ENCODE peak calls at places on chromosomes 13 and 19, in five cellular contexts. Y is AG10803; X is colonic mucosa; I is choroid plexus epithelial cell; U is CD8-positive, alpha-beta T cell. Q is an unnamed sample.

GRCh38 chr13:51663980-51664957 is 80.0 kb downstream of the WDFY2 start:
- DNase-seq in U (no peak), X (no peak), Y (peak; percentile 17), I (no peak), Q (peak; percentile 50)

GRCh38 chr13:99698816-99699099 is 197.5 kb downstream of the TM9SF2 start:
- DNase-seq in Y (no peak), U (no peak), I (no peak), X (no peak), Q (no peak)

GRCh38 chr19:45187421-45188100 is 9.0 kb downstream of the BLOC1S3 start:
- DNase-seq in I (peak; percentile 19), U (peak; percentile 25), Y (no peak), X (no peak), Q (no peak)

GRCh38 chr13:80100636-80101035 is 240.3 kb downstream of the SPRY2 start:
- DNase-seq in Y (peak; percentile 78), U (no peak), X (no peak), I (peak; percentile 57), Q (peak; percentile 39)

GRCh38 chr19:4430760-4431159 is 26.8 kb downstream of the UBXN6 start:
- DNase-seq in Y (no peak), X (no peak), I (no peak), U (no peak), Q (no peak)

GRCh38 chr13:45768668-45769067 is 66.5 kb downstream of the CBY2 start:
- DNase-seq in Y (no peak), U (no peak), X (no peak), I (no peak), Q (no peak)

GRCh38 chr19:6423499-6424189 is 967 bp downstream of the KHSRP start:
- DNase-seq in Y (peak; percentile 47), U (peak; percentile 26), X (peak; percentile 55), I (peak; percentile 66), Q (peak; percentile 55)

GRCh38 chr13:61180245-61180644 is 235.4 kb downstream of the PCDH20 start:
- DNase-seq in Y (no peak), X (no peak), U (no peak), I (no peak), Q (no peak)

GRCh38 chr19:6108721-6109633 is 1.3 kb downstream of the RFX2 start:
- DNase-seq in X (peak; percentile 64), I (peak; percentile 63), Y (peak; percentile 88), U (peak; percentile 72), Q (peak; percentile 53)

GRCh38 chr13:46683879-46684278 is 113.1 kb downstream of the ESD start:
- DNase-seq in X (no peak), I (no peak), Y (no peak), U (no peak), Q (peak; percentile 33)

DNA sequence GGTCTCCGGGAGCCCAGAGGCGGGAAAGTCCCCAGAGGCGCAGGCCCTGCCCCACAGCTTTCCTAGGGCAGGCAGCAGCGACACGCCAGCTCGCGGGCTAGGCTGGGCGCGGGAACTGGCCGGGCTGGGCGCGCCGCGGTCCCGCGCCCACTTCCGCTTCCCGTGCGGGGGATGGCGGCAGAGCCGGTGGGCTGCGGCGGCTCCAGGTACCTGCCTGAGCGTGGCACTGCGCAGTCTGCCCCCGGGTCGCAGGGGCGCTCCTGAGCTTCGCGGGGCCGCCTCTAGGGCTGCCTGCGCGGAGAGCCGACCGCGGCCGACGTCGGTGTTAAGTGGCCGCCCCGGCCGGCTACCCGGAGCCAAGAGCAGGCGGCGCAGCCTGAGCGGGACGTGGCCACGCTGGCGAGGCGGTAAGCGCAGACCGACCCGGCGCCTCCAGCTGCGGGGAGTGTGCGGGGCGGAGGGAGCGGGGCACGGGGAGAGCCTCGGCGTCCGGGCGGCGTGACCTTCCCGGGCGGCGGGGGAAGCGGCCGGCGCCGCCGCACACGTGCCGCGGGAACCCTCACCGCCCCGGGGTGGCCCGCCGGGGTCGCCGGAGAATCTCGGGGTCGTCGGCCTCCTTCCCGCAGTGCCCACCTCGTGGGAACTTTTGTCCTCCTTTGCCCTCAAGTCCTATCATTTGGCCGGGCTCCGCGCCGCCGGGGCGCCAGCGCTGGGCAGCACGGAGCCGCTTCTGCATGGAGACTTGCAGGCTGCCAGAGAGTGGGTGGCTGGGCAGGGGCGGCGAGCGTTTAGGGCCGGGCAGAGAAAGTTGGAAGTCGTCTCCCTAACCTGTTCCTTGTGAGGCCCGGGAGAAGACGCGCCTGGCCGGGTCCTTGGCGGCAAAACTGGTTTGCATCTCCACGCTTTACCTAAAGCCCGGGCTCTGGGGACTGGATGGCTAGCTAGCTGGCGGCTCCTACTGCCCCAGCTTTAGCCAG is 31.4 kb upstream of the MPHOSPH8 start:
- DNase-seq in X (peak; percentile 30), I (peak; percentile 41), U (peak; percentile 37), Y (peak; percentile 27), Q (peak; percentile 43)
- TF ChIP-seq CTCF in X (no peak), I (no peak), U (no peak), Y (peak; percentile 4), Q (peak; percentile 17)

DNA sequence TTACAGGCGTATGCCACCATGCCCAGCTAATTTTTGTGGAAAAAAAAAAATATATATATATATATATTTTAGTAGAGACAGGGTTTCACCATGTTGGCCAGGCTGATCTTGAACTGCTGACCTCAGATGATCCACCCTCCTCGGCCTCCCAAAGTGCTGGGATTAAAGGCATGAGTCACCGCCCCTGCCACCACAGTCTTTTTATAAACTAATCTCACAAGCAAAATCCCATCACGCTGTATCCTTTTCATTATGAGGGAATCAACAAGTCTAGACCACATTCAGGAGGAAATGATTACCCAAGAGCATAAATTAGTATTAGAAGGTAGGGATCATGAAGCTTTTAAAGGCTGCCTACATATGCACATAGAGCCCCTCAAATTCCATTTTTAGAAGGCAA is 210.6 kb upstream of the NBEA start:
- DNase-seq in U (no peak), X (no peak), I (no peak), Y (no peak), Q (peak; percentile 19)
- TF ChIP-seq CTCF in U (no peak), X (no peak), I (no peak), Y (no peak), Q (no peak)

DNA sequence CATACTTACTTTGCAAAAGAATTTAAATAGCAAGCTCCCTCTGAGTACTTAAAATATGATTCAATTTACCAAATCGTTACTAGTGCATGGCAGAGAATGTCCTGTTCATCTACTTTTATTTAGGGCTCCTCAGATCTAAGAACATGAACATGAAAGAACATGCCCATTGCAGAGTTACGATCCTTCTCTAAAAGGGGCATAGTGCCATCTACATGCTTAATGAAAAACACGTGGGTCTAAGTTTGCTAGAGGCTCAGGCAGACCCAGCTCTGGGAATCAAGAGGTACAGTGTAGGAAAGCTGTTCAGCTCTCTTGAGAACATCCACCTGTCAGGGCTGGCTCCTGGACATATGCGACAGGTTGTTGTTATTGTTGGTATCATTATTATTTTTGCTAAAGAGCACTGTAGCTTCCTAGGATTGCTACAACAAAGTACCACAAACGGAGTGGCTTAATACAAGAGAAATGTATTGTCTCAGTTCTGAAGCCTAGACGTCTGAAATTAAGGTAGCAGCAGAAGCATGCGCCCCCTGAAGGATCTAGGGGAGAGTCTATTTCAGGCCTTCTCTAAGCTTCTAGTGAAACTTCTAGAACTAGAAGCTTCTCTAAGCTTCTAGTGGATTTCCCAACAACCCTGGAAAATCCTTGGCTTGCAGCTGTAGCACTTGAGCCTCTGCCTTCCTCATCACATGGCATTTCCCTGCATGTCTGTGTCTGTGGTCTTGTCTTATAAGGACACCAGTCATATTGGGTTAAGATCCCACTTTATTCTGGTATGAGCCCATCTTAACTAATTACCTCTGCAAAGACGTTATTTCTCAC is 133.9 kb downstream of the DCT start:
- DNase-seq in X (no peak), I (peak; percentile 65), Y (peak; percentile 59), U (no peak), Q (no peak)
- TF ChIP-seq CTCF in X (no peak), I (peak; percentile 31), Y (no peak), U (peak; percentile 34), Q (peak; percentile 7)

GRCh38 chr13:102571075-102571474 is 25.7 kb upstream of the TPP2 start:
- DNase-seq in I (no peak), U (no peak), Y (no peak), X (no peak), Q (no peak)
- TF ChIP-seq CTCF in I (peak; percentile 39), U (no peak), Y (peak; percentile 21), X (no peak), Q (peak; percentile 10)

GRCh38 chr13:32225494-32225931 is 89.7 kb downstream of the ZAR1L start:
- DNase-seq in X (no peak), I (peak; percentile 87), Y (peak; percentile 88), U (no peak), Q (peak; percentile 94)

GRCh38 chr13:32232263-32232662 is 82.9 kb downstream of the ZAR1L start:
- DNase-seq in Y (no peak), I (no peak), U (no peak), X (no peak), Q (no peak)

GRCh38 chr13:32229443-32229842 is 85.7 kb downstream of the ZAR1L start:
- DNase-seq in Y (no peak), I (peak; percentile 44), U (no peak), X (no peak), Q (no peak)

GRCh38 chr13:32224916-32225315 is 90.2 kb downstream of the ZAR1L start:
- DNase-seq in U (no peak), X (no peak), Y (no peak), I (peak; percentile 31), Q (peak; percentile 63)

GRCh38 chr13:32228330-32229041 is 86.7 kb downstream of the ZAR1L start:
- DNase-seq in X (no peak), Y (peak; percentile 13), I (peak; percentile 80), U (no peak), Q (peak; percentile 36)
- TF ChIP-seq CTCF in X (no peak), Y (no peak), I (no peak), U (no peak), Q (no peak)

DNA sequence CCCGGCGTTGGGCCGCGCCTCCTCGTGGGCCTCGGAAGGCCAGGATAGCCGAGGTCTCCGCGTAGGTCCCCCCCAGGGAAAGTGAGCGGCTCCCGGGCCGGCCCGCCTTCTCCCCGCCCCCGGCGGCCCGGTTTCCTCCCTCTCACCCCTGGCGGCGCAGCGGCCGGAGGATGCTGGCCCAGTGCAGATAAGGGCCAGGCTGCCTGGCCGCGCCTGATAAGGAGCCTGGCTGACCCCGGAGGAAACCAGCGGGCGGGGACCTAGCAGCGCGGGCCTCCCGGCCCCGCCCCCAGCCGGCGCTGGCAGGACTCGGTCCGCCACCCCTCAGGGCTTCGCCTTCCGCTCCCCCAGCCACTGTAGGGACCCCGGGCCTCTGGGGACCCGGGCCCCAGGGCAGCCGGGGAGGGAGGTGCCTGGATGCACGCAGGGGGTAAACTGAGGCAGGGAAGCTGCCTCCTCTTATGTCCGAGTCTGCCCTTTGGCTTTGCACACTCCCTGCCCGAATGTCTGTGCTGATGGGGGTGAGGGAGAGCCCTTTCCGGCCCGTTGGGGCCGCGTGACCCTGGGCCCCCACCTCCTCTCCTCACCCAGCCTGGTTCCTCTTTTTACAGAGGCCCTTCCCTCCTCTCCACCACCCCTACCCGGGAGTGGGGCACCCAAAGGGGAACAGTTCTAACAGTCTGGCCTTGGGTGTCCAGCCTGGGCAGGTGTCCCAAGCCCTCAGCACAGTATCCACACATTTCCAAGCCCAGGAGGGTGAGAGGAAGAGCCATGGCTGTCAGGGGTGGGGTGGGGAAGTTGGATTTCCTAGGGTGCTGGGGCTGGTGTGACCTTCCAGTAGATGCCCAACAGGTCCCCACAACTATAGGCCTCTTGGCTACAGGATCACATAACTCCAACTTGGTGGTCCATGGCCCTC is at the start of gene LYL1:
- DNase-seq in X (peak; percentile 75), Y (no peak), U (peak; percentile 28), I (no peak), Q (peak; percentile 67)
- TF ChIP-seq CTCF in X (no peak), Y (no peak), U (no peak), I (no peak), Q (no peak)

Q was measured in fibroblast of villous mesenchyme.